ENCODE peak calls at places on chromosomes 4 and X, in eight cellular contexts. L, J, F, Q, K, S, A and H are unnamed samples. For H3K4me1, the result is how much of the 10 kb centered on the place peaks cover.

GRCh38 chr4:68361146-68361589 is 11.3 kb upstream of the YTHDC1 start:
- DNase-seq in F (no peak), A (no peak), Q (peak), S (no peak), K (no peak), J (no peak), L (no peak), H (peak)

GRCh38 chr4:167233523-167234387 is 539 bp downstream of the SPOCK3 start:
- DNase-seq in J (peak), F (peak), K (no peak), A (no peak), Q (peak), S (no peak), L (no peak), H (no peak)

GRCh38 chr4:37946503-37947179 is 13.6 kb upstream of the PTTG2 start:
- DNase-seq in L (no peak), Q (no peak), J (no peak), S (peak), K (no peak), A (no peak), F (peak), H (no peak)

GRCh38 chr4:188430384-188430783 is 291.1 kb downstream of the TRIML1 start:
- DNase-seq in K (no peak), S (no peak), L (no peak), Q (no peak), J (no peak), F (no peak), A (no peak), H (no peak)

GRCh38 chr4:10887600-10887999 is 203.0 kb upstream of the CLNK start:
- DNase-seq in A (no peak), J (no peak), Q (no peak), L (no peak), S (no peak), K (no peak), F (no peak), H (no peak)

GRCh38 chr4:106162278-106162677 is 153.7 kb downstream of the TBCK start:
- DNase-seq in L (no peak), Q (no peak), J (no peak), F (no peak), K (no peak), S (no peak), A (no peak), H (no peak)

GRCh38 chr4:186029731-186030421 is 39.1 kb upstream of the TLR3 start:
- DNase-seq in J (peak), L (no peak), Q (peak), A (no peak), F (peak), K (no peak), S (peak), H (no peak)

GRCh38 chr4:24514808-24515207 is 69.5 kb downstream of the DHX15 start:
- DNase-seq in L (no peak), J (peak), F (no peak), A (no peak), K (peak), Q (no peak), S (no peak), H (no peak)

GRCh38 chr4:6198768-6199343 is 1.5 kb downstream of the JAKMIP1 start:
- DNase-seq in F (no peak), L (no peak), J (peak), S (no peak), Q (no peak), A (no peak), K (no peak), H (no peak)

GRCh38 chr4:8729408-8730149 is 137.0 kb downstream of the CPZ start:
- DNase-seq in F (peak), S (no peak), L (peak), A (no peak), K (no peak), J (peak), Q (no peak), H (no peak)

GRCh38 chr4:107213410-107213809 is 177.3 kb upstream of the DKK2 start:
- DNase-seq in Q (no peak), J (no peak), S (no peak), A (no peak), L (no peak), K (no peak), F (no peak), H (no peak)

GRCh38 chr4:67549123-67549522 is 3.8 kb upstream of the CENPC start:
- DNase-seq in L (no peak), A (no peak), K (no peak), S (no peak), J (no peak), Q (no peak), F (no peak), H (no peak)

GRCh38 chrX:3712870-3713224 is 602 bp downstream of the PRKX start:
- DNase-seq in S (no peak), Q (no peak), F (no peak), A (no peak), J (no peak), L (peak), K (no peak), H (no peak)

GRCh38 chrX:97065973-97066372 is 182.3 kb downstream of the RPA4 start:
- DNase-seq in S (no peak), J (no peak), Q (no peak), F (no peak), K (no peak), L (no peak), A (no peak), H (no peak)

GRCh38 chr4:119093042-119093827 is 42.4 kb upstream of the MYOZ2 start:
- DNase-seq in S (no peak), F (no peak), Q (no peak), A (no peak), L (no peak), K (peak), J (no peak), H (peak)

GRCh38 chr4:2415881-2416563 is 2.4 kb downstream of the ZFYVE28 start:
- DNase-seq in F (no peak), K (no peak), J (peak), A (no peak), L (no peak), S (no peak), Q (no peak), H (no peak)

GRCh38 chr4:48237996-48238645 is 31.5 kb downstream of the TEC start:
- DNase-seq in S (no peak), A (no peak), Q (no peak), F (no peak), K (no peak), J (no peak), L (no peak), H (no peak)

GRCh38 chr4:152138451-152138850 is 377.6 kb upstream of the GATB start:
- DNase-seq in Q (no peak), S (no peak), K (no peak), F (no peak), L (no peak), J (no peak), A (no peak), H (no peak)

GRCh38 chrX:78321809-78322208 is 5.6 kb downstream of the CYSLTR1 start:
- DNase-seq in F (no peak), L (no peak), J (no peak), Q (no peak), K (no peak), A (no peak), S (peak), H (no peak)

GRCh38 chr4:82775243-82775642 is 23.4 kb downstream of the SCD5 start:
- DNase-seq in K (no peak), Q (no peak), F (no peak), J (no peak), A (no peak), S (no peak), L (no peak), H (no peak)

GRCh38 chr4:53365121-53365485 is 758 bp downstream of the SCFD2 start:
- DNase-seq in K (no peak), J (no peak), A (no peak), Q (peak), L (no peak), S (no peak), F (no peak), H (peak)

GRCh38 chrX:97397371-97397770 is 513.7 kb downstream of the RPA4 start:
- DNase-seq in L (no peak), J (no peak), S (no peak), Q (no peak), K (no peak), F (no peak), A (no peak), H (no peak)

GRCh38 chr4:40916880-40917279 is 167.1 kb downstream of the NSUN7 start:
- DNase-seq in J (peak), F (peak), S (peak), L (no peak), A (no peak), K (peak), Q (peak), H (peak)

GRCh38 chrX:45845142-45845541 is 644.5 kb upstream of the DIPK2B start:
- DNase-seq in L (no peak), J (no peak), F (no peak), A (no peak), Q (no peak), S (no peak), K (no peak), H (no peak)

GRCh38 chr4:112144546-112145325 is 518 bp upstream of the FAM241A start:
- DNase-seq in Q (no peak), L (no peak), A (no peak), F (no peak), S (no peak), J (no peak), K (no peak), H (no peak)

GRCh38 chr4:165481458-165481857 is 102.7 kb downstream of the CPE start:
- DNase-seq in S (no peak), F (no peak), A (no peak), K (no peak), Q (no peak), J (no peak), L (no peak), H (no peak)

GRCh38 chrX:103362504-103362903 is 6.2 kb downstream of the TCEAL9 start:
- DNase-seq in Q (no peak), A (no peak), K (peak), J (no peak), L (no peak), S (no peak), F (no peak), H (peak)

GRCh38 chrX:63930140-63930539 is 145.1 kb upstream of the ARHGEF9 start:
- DNase-seq in J (peak), L (no peak), A (no peak), K (no peak), S (no peak), F (no peak), Q (no peak), H (peak)

GRCh38 chr4:166077782-166078181 is 204.7 kb downstream of the TLL1 start:
- DNase-seq in J (no peak), A (no peak), Q (no peak), K (no peak), L (no peak), F (no peak), S (no peak), H (no peak)

GRCh38 chrX:16869393-16870094 is 618 bp downstream of the RBBP7 start:
- DNase-seq in A (no peak), Q (peak), J (peak), F (peak), K (no peak), L (no peak), S (peak), H (peak)

GRCh38 chr4:166309286-166309685 is 436.2 kb downstream of the TLL1 start:
- DNase-seq in J (no peak), Q (no peak), L (no peak), F (no peak), A (no peak), S (no peak), K (no peak), H (no peak)

GRCh38 chr4:150090836-150091235 is 12.6 kb downstream of the DCLK2 start:
- DNase-seq in L (no peak), A (no peak), J (no peak), S (no peak), F (no peak), K (no peak), Q (no peak), H (no peak)

GRCh38 chr4:128528177-128528576 is 240.6 kb upstream of the PGRMC2 start:
- DNase-seq in A (no peak), K (no peak), L (no peak), F (no peak), S (no peak), Q (no peak), J (no peak), H (no peak)

GRCh38 chr4:90621080-90621479 is 493.9 kb downstream of the CCSER1 start:
- DNase-seq in K (no peak), Q (no peak), A (no peak), L (no peak), J (no peak), S (no peak), F (no peak), H (no peak)

GRCh38 chr4:140133576-140133975 is 20.4 kb downstream of the MAML3 start:
- DNase-seq in F (no peak), J (no peak), S (no peak), A (no peak), L (no peak), K (no peak), Q (no peak), H (no peak)
- H3K4me1 ChIP-seq in F (under half), J (under half), S (under half), A (under half), L (under half), K (half or more), Q (under half), H (half or more)

GRCh38 chrX:9785944-9786741 is at the start of gene SHROOM2:
- DNase-seq in K (no peak), S (no peak), Q (peak), L (peak), A (no peak), J (peak), F (peak), H (peak)
- H3K4me3 ChIP-seq in K (peak), S (peak), Q (peak), L (peak), A (peak), J (peak), F (peak), H (peak)

GRCh38 chrX:28717864-28718263 is 130.6 kb downstream of the IL1RAPL1 start:
- DNase-seq in J (no peak), L (no peak), S (no peak), F (no peak), K (no peak), Q (no peak), A (no peak), H (no peak)
- H3K4me1 ChIP-seq in J (under half), L (under half), S (under half), F (under half), K (under half), Q (under half), A (under half), H (under half)

DNA sequence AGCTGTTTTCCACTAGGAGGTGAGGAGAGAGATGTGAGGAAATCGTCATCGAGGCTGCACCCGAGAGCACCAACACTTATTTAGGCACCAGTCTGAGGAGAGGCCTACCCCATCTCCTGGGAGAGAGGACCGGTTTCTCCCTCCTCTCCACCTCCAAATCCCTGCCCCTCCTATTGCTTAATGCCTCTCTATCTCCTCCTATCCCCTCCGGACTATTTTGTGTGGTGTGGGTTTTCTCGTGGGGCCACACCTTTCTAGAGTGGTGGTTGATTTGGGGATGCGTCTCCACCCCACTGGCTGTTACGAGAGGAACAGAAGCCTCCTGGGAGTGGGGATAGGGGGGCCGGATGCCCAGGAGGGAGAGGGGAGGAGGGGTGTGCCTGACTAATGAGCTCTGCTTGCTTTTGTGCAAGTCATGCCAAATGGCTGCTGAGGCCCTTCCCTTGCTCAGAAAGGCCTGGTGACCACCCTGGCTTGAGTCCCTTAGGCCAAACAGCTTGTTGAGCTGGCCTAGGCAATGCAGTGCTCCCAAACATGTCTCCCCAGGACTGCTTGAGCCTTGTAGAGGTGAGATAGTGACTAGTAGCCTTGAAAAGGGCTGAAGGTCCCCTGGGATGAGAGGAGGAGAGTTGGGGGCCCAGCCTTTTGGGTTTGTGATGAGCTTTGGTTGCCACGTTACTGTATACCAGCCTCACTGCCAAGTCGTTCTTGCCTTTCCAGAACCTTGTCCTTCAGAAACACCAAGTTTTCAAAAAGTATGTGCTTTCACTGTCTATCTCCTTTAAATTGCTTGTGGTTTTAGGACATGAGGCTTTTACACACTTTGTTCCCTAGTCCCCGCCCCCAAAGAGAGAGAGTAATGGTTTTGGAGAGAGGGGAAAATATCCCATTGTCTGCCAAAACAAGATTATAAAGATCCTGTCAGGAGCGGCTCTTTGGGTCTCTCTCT is 1.2 kb downstream of the MSN start:
- DNase-seq in A (peak), L (peak), K (peak), S (peak), J (peak), Q (peak), F (peak), H (no peak)
- H3K4me3 ChIP-seq in A (peak), L (peak), K (peak), S (peak), J (peak), Q (peak), F (peak), H (no peak)